ENCODE peak calls at places on chromosomes 3 and 15, in seven cellular contexts. D is HCT116; N is epithelial cell of esophagus; B is hepatocyte; P is aorta; Z is CD8-positive, alpha-beta T cell; Q is AG09309. T is an unnamed sample.

GRCh38 chr15:61518191-61518950 is 289.3 kb upstream of the RORA start:
- DNase-seq in N (peak), Z (no peak), D (no peak), Q (no peak), B (no peak), P (no peak), T (no peak)

GRCh38 chr15:36347272-36347864 is 232.1 kb upstream of the CDIN1 start:
- DNase-seq in Z (no peak), B (no peak), N (peak), Q (no peak), P (no peak), D (no peak), T (no peak)

GRCh38 chr3:129650256-129650872 is 43.9 kb upstream of the PLXND1 start:
- DNase-seq in B (peak), P (peak), D (peak), Q (peak), N (peak), Z (peak), T (no peak)

GRCh38 chr15:39110336-39110735 is 470.5 kb upstream of the THBS1 start:
- DNase-seq in D (no peak), N (no peak), P (no peak), Z (no peak), Q (peak), B (no peak), T (no peak)

GRCh38 chr15:93057618-93058017 is 31.4 kb downstream of the RGMA start:
- DNase-seq in B (no peak), Z (no peak), Q (no peak), N (no peak), P (no peak), D (no peak), T (no peak)

GRCh38 chr3:9473496-9473895 is 76.1 kb downstream of the SETD5 start:
- DNase-seq in Q (no peak), N (no peak), B (no peak), D (no peak), P (no peak), Z (no peak), T (no peak)

GRCh38 chr15:59691194-59691805 is 2.2 kb upstream of the BNIP2 start:
- DNase-seq in D (peak), N (peak), Q (no peak), B (peak), P (no peak), Z (peak), T (no peak)

GRCh38 chr3:11717768-11718581 is 74.3 kb upstream of the VGLL4 start:
- DNase-seq in Z (no peak), B (peak), P (no peak), D (no peak), Q (no peak), N (peak), T (no peak)

GRCh38 chr3:120652896-120653545 is 29.0 kb downstream of the HGD start:
- DNase-seq in P (no peak), D (no peak), N (no peak), B (no peak), Z (no peak), Q (no peak), T (no peak)

GRCh38 chr3:49492969-49493368 is 22.9 kb downstream of the DAG1 start:
- DNase-seq in P (no peak), D (no peak), Q (no peak), B (no peak), N (no peak), Z (no peak), T (no peak)

GRCh38 chr3:2643606-2644005 is 466.6 kb downstream of the IL5RA start:
- DNase-seq in P (no peak), Q (no peak), Z (no peak), D (no peak), B (no peak), N (no peak), T (no peak)

GRCh38 chr3:47664519-47664918 is 85.9 kb upstream of the CSPG5 start:
- DNase-seq in P (no peak), D (peak), Z (no peak), Q (peak), B (no peak), N (no peak), T (no peak)

GRCh38 chr15:75775296-75776074 is 62.8 kb upstream of the CSPG4 start:
- DNase-seq in P (no peak), N (peak), Q (no peak), B (no peak), D (peak), Z (no peak), T (no peak)

GRCh38 chr3:38658886-38659285 is 9.4 kb upstream of the SCN5A start:
- DNase-seq in P (no peak), Q (no peak), B (no peak), D (no peak), Z (no peak), N (no peak), T (no peak)

GRCh38 chr3:149395107-149396089 is 17.9 kb upstream of the TM4SF1 start:
- DNase-seq in B (peak), N (peak), D (no peak), Q (no peak), Z (no peak), P (peak), T (peak)

GRCh38 chr3:115165701-115166100 is 18.6 kb upstream of the ZBTB20 start:
- DNase-seq in N (no peak), Q (no peak), D (no peak), P (no peak), B (no peak), Z (no peak), T (no peak)

GRCh38 chr3:58260261-58260731 is 22.7 kb downstream of the ABHD6 start:
- DNase-seq in Z (no peak), D (peak), Q (peak), B (no peak), N (peak), P (no peak), T (no peak)

GRCh38 chr15:42151736-42152135 is 4.7 kb downstream of the PLA2G4F start:
- DNase-seq in N (no peak), D (no peak), B (no peak), Q (no peak), Z (no peak), P (no peak), T (peak)

GRCh38 chr15:40248006-40248783 is 9.3 kb downstream of the PAK6 start:
- DNase-seq in D (no peak), N (no peak), P (peak), Z (no peak), B (no peak), Q (no peak), T (no peak)

GRCh38 chr3:43176666-43177065 is 70.8 kb upstream of the POMGNT2 start:
- DNase-seq in D (no peak), B (no peak), P (no peak), Q (no peak), Z (no peak), N (no peak), T (no peak)

GRCh38 chr15:58228708-58229107 is 90.5 kb downstream of the AQP9 start:
- DNase-seq in Z (no peak), B (peak), D (no peak), Q (peak), P (no peak), N (no peak), T (peak)

GRCh38 chr3:46880884-46881818 is 3.6 kb downstream of the PTH1R start:
- DNase-seq in N (no peak), Q (no peak), P (no peak), D (no peak), Z (no peak), B (no peak), T (no peak)

GRCh38 chr3:129440648-129441190 is 695 bp downstream of the IFT122 start:
- DNase-seq in Z (no peak), N (no peak), B (no peak), P (no peak), Q (no peak), D (no peak), T (no peak)

GRCh38 chr3:111227216-111227615 is 155.6 kb downstream of the NECTIN3 start:
- DNase-seq in P (no peak), N (peak), Q (peak), B (no peak), D (no peak), Z (no peak), T (no peak)

GRCh38 chr15:71752604-71753289 is 57.6 kb upstream of the NR2E3 start:
- DNase-seq in Q (peak), B (peak), P (peak), N (peak), D (peak), Z (no peak), T (peak)

GRCh38 chr3:179174898-179175297 is 26.7 kb downstream of the PIK3CA start:
- DNase-seq in D (no peak), Z (no peak), P (no peak), Q (no peak), B (no peak), N (no peak), T (no peak)

GRCh38 chr3:109927161-109927560 is 589.8 kb upstream of the DPPA4 start:
- DNase-seq in B (peak), D (peak), P (no peak), Q (peak), N (peak), Z (no peak), T (peak)

GRCh38 chr3:54857343-54857742 is 70.5 kb downstream of the LRTM1 start:
- DNase-seq in B (no peak), Z (no peak), P (no peak), D (no peak), N (peak), Q (no peak), T (peak)

GRCh38 chr15:88663216-88663615 is 24.4 kb downstream of the ISG20 start:
- DNase-seq in N (peak), Q (peak), B (no peak), P (peak), D (no peak), Z (no peak), T (no peak)

GRCh38 chr3:141938011-141938350 is 61.5 kb downstream of the ATP1B3 start:
- DNase-seq in D (no peak), P (peak), Z (no peak), Q (no peak), N (no peak), B (no peak), T (no peak)

GRCh38 chr15:31554261-31554660 is 227.6 kb downstream of the KLF13 start:
- DNase-seq in Q (peak), Z (no peak), N (no peak), P (peak), B (no peak), D (no peak), T (no peak)

GRCh38 chr3:114741066-114741465 is 406.0 kb downstream of the ZBTB20 start:
- DNase-seq in Q (no peak), B (no peak), Z (no peak), D (no peak), N (peak), P (no peak), T (no peak)

GRCh38 chr3:141305436-141305835 is 62.9 kb upstream of the ZBTB38 start:
- DNase-seq in Q (peak), Z (no peak), N (peak), B (no peak), D (no peak), P (no peak), T (peak)

GRCh38 chr3:172646439-172647015 is 64.3 kb downstream of the NCEH1 start:
- DNase-seq in P (no peak), N (peak), Q (no peak), D (no peak), B (peak), Z (no peak), T (peak)

GRCh38 chr15:59376735-59377134 is 4.1 kb upstream of the MYO1E start:
- DNase-seq in P (no peak), D (no peak), Z (no peak), Q (no peak), B (no peak), N (peak), T (no peak)

GRCh38 chr3:25468866-25469319 is 40.8 kb downstream of the RARB start:
- DNase-seq in B (peak), Z (no peak), N (peak), D (no peak), P (peak), Q (peak), T (no peak)

GRCh38 chr15:29139072-29139471 is 130.6 kb downstream of the NSMCE3 start:
- DNase-seq in Q (no peak), D (no peak), N (no peak), Z (no peak), P (no peak), B (no peak), T (no peak)

GRCh38 chr3:52536112-52536368 is 365 bp upstream of the UQCC5 start:
- DNase-seq in Q (no peak), N (no peak), Z (no peak), P (no peak), D (no peak), B (no peak), T (no peak)
- H3K4me3 ChIP-seq in Q (no peak), N (peak), Z (peak), P (no peak), D (no peak), B (no peak), T (peak)

DNA sequence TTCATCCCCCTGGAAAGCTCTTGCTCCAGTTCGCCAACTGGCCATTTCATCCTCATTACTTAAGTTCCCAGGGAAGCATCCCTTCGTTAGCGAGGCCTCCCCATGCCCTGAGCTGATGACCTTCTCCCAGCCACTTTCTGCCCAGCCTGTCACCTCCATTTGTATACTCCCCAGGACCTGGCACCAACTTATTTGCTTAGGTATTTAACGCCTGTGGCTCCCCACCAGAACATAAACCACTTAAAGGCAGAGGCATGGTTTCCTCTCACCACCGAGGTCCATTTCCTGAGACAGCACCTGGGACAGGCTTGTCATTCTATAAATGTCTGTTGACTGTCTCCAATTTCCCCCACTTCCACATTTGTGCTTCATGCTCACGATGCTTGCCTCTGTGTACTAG is 189.0 kb downstream of the ZNF621 start:
- DNase-seq in P (no peak), N (no peak), D (no peak), B (no peak), Z (no peak), Q (no peak), T (no peak)
- H3K4me3 ChIP-seq in P (no peak), N (no peak), D (no peak), B (no peak), Z (no peak), Q (no peak), T (no peak)

DNA sequence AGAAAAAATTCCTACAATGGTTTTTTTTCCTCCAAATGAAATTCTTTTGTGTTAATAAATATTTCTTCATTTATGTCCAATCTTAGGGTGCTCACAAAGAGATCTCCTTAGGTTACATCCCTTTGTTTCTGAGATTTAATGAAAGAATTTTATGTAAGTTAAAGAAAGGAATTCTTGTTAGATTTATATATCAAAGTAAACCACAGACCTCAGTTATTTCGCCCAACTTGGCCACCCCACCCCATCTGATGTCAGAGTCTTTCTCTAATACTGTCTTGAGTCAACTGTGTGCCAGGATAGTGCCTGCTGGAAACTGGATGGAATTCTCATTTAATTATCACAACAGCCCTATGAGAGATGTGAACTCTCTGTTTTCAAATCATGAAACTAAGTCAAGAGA is 259.9 kb downstream of the OPA1 start:
- DNase-seq in B (no peak), Q (no peak), D (no peak), P (no peak), Z (no peak), N (no peak), T (no peak)
- H3K4me3 ChIP-seq in B (no peak), Q (no peak), D (no peak), P (no peak), Z (no peak), N (no peak), T (no peak)

GRCh38 chr15:66715736-66716667 is 14.0 kb downstream of the SMAD6 start:
- DNase-seq in Q (no peak), N (no peak), P (no peak), Z (no peak), D (no peak), B (no peak), T (peak)
- H3K4me3 ChIP-seq in Q (no peak), N (no peak), P (no peak), Z (no peak), D (no peak), B (no peak), T (no peak)

GRCh38 chr15:43492266-43492665 is 690 bp downstream of the TP53BP1 start:
- DNase-seq in Z (no peak), P (no peak), D (no peak), B (no peak), Q (no peak), N (no peak), T (no peak)
- H3K4me3 ChIP-seq in Z (peak), P (peak), D (peak), B (peak), Q (peak), N (peak), T (peak)

DNA sequence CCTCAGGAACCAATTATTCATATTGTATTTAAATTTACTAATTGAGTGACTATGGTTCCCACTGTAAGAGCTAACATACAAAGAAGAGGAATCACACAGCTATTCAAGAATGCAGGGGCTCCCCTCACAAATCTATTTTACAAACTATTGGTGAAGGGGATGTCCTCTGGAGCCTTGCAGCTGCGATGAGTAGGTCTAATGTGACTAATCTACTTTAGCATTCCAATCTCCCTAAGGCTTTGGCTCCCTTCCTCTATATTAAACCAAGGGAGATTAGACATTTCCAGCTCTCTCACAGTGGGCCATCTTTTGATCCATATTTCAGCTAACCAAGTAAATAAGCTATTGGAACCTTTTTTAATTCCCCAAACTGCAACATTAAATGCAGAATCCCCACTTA is 514.2 kb upstream of the BCHE start:
- DNase-seq in Z (no peak), Q (no peak), N (peak), D (no peak), P (no peak), B (no peak), T (no peak)
- H3K4me3 ChIP-seq in Z (no peak), Q (no peak), N (no peak), D (no peak), P (no peak), B (no peak), T (no peak)

DNA sequence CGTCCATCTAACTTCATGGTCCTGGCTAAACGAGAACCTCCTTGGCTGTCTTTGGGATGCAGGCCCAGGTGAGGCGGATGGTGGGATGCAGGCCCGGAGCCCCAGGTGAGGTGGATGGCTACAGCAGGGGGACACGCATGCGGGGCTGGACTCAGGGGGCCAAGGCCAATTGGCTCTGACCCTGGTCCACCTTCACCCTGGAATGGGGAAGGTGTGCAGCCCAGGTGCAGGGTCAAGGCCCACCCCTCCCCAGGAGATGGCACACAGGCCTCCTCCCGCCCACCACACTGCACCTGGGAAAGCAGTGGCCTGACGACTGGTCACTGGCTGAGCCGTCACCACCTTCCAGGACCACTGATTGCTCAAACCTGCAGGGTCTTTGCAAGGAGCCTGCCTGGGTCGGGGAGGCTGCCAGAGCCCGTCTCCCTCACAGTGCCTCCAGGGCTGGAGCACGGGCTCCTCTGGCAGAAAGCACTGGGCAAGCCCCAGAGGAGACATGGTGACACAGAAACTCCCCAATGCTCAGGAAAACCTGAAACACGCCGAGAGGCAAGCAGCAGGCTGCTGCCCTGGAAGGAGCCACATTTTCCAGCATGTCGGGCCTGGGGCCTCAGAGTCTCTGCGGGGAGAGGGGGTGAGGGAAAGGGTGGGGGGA is 159.6 kb downstream of the LRRK1 start:
- DNase-seq in D (no peak), P (no peak), Z (no peak), Q (no peak), N (no peak), B (no peak), T (no peak)
- H3K4me3 ChIP-seq in D (no peak), P (no peak), Z (no peak), Q (no peak), N (no peak), B (no peak), T (no peak)

GRCh38 chr3:30620402-30621360 is 14.3 kb downstream of the TGFBR2 start:
- DNase-seq in B (no peak), P (no peak), Q (no peak), D (no peak), N (no peak), Z (no peak), T (no peak)
- H3K4me3 ChIP-seq in B (no peak), P (no peak), Q (no peak), D (no peak), N (no peak), Z (peak), T (no peak)

DNA sequence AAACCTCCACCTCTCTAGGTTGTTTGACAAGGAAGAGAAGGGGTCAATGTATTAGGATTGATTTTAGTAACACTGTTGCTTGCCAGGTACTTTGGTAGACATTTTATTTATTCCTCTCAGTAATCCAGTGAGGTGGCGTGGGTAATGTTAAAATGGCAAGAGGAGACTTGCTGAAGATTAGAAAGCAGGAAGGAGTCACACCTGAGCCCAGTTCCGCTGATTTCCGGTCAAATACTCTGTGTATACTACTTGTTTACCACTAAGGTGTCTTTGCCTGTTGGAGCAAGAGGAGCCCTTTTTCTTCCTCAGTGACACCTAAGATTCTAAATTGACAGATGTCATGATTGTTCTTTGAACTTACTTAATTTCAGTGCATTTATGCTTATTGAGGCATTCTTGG is 1.7 kb downstream of the OXNAD1 start:
- DNase-seq in B (no peak), N (peak), Z (no peak), Q (no peak), D (no peak), P (no peak), T (no peak)
- H3K4me3 ChIP-seq in B (no peak), N (peak), Z (no peak), Q (no peak), D (no peak), P (no peak), T (no peak)